ENCODE peak calls at places on chromosome 19, in seven cellular contexts. One of them, this sample, is unnamed.

GRCh38 chr19:43711751-43712355 is 4.0 kb upstream of the IRGC start:
- DNase-seq in left cardiac atrium: no peak
- DNase-seq in left colon: no peak
- DNase-seq in renal cortical epithelial cell: peak; percentile 15
- DNase-seq in epithelial cell of esophagus: peak; percentile 44
- DNase-seq in H7: no peak
- DNase-seq in lower leg skin: no peak
- DNase-seq in this sample: no peak

GRCh38 chr19:48900477-48901452 is 653 bp downstream of the NUCB1 start:
- DNase-seq in left cardiac atrium: no peak
- DNase-seq in left colon: no peak
- DNase-seq in renal cortical epithelial cell: peak; percentile 58
- DNase-seq in epithelial cell of esophagus: peak; percentile 49
- DNase-seq in H7: peak; percentile 69
- DNase-seq in lower leg skin: peak; percentile 89
- DNase-seq in this sample: no peak

GRCh38 chr19:33902395-33902794 is 105.7 kb downstream of the KCTD15 start:
- DNase-seq in left cardiac atrium: no peak
- DNase-seq in left colon: no peak
- DNase-seq in renal cortical epithelial cell: no peak
- DNase-seq in epithelial cell of esophagus: no peak
- DNase-seq in H7: no peak
- DNase-seq in lower leg skin: no peak
- DNase-seq in this sample: no peak

GRCh38 chr19:45370410-45371204 is at the start of gene ERCC2:
- DNase-seq in left cardiac atrium: peak; percentile 99
- DNase-seq in left colon: peak; percentile 99
- DNase-seq in renal cortical epithelial cell: peak; percentile 91
- DNase-seq in epithelial cell of esophagus: peak; percentile 99
- DNase-seq in H7: peak; percentile 100
- DNase-seq in lower leg skin: peak; percentile 100
- DNase-seq in this sample: peak; percentile 98

GRCh38 chr19:15331419-15332310 is 674 bp downstream of the BRD4 start:
- DNase-seq in left cardiac atrium: peak; percentile 65
- DNase-seq in left colon: peak; percentile 50
- DNase-seq in renal cortical epithelial cell: no peak
- DNase-seq in epithelial cell of esophagus: peak; percentile 66
- DNase-seq in H7: peak; percentile 93
- DNase-seq in lower leg skin: peak; percentile 90
- DNase-seq in this sample: no peak

GRCh38 chr19:2982983-2983350 is 5.6 kb downstream of the TLE6 start:
- DNase-seq in left cardiac atrium: peak; percentile 90
- DNase-seq in left colon: peak; percentile 79
- DNase-seq in renal cortical epithelial cell: peak; percentile 27
- DNase-seq in epithelial cell of esophagus: peak; percentile 79
- DNase-seq in H7: no peak
- DNase-seq in lower leg skin: peak; percentile 98
- DNase-seq in this sample: peak; percentile 82

GRCh38 chr19:23547816-23548430 is 139.1 kb downstream of the ZNF675 start:
- DNase-seq in left cardiac atrium: no peak
- DNase-seq in left colon: no peak
- DNase-seq in renal cortical epithelial cell: no peak
- DNase-seq in epithelial cell of esophagus: no peak
- DNase-seq in H7: no peak
- DNase-seq in lower leg skin: peak; percentile 49
- DNase-seq in this sample: no peak

GRCh38 chr19:48393559-48394330 is at the start of gene GRIN2D:
- DNase-seq in left cardiac atrium: no peak
- DNase-seq in left colon: no peak
- DNase-seq in renal cortical epithelial cell: peak; percentile 17
- DNase-seq in epithelial cell of esophagus: no peak
- DNase-seq in H7: peak; percentile 84
- DNase-seq in lower leg skin: no peak
- DNase-seq in this sample: no peak

GRCh38 chr19:50728084-50728737 is 5.0 kb downstream of the CLEC11A start:
- DNase-seq in left cardiac atrium: peak; percentile 91
- DNase-seq in left colon: peak; percentile 42
- DNase-seq in renal cortical epithelial cell: peak; percentile 59
- DNase-seq in epithelial cell of esophagus: no peak
- DNase-seq in H7: peak; percentile 97
- DNase-seq in lower leg skin: peak; percentile 93
- DNase-seq in this sample: no peak

GRCh38 chr19:19615086-19615485 is 3.4 kb downstream of the PBX4 start:
- DNase-seq in left cardiac atrium: no peak
- DNase-seq in left colon: no peak
- DNase-seq in renal cortical epithelial cell: peak; percentile 34
- DNase-seq in epithelial cell of esophagus: peak; percentile 63
- DNase-seq in H7: no peak
- DNase-seq in lower leg skin: no peak
- DNase-seq in this sample: no peak

GRCh38 chr19:7602935-7603497 is 7.4 kb downstream of the CAMSAP3 start:
- DNase-seq in left cardiac atrium: no peak
- DNase-seq in left colon: no peak
- DNase-seq in renal cortical epithelial cell: no peak
- DNase-seq in epithelial cell of esophagus: no peak
- DNase-seq in H7: no peak
- DNase-seq in lower leg skin: no peak
- DNase-seq in this sample: no peak

GRCh38 chr19:51509823-51510660 is 8.4 kb upstream of the SIGLEC12 start:
- DNase-seq in left cardiac atrium: no peak
- DNase-seq in left colon: no peak
- DNase-seq in renal cortical epithelial cell: no peak
- DNase-seq in epithelial cell of esophagus: no peak
- DNase-seq in H7: no peak
- DNase-seq in lower leg skin: no peak
- DNase-seq in this sample: no peak

GRCh38 chr19:41325947-41326706 is 16.2 kb downstream of the CCDC97 start:
- DNase-seq in left cardiac atrium: no peak
- DNase-seq in left colon: no peak
- DNase-seq in renal cortical epithelial cell: peak; percentile 69
- DNase-seq in epithelial cell of esophagus: peak; percentile 39
- DNase-seq in H7: peak; percentile 78
- DNase-seq in lower leg skin: no peak
- DNase-seq in this sample: no peak

GRCh38 chr19:14475251-14476073 is at the start of gene PTGER1:
- DNase-seq in left cardiac atrium: no peak
- DNase-seq in left colon: no peak
- DNase-seq in renal cortical epithelial cell: peak; percentile 15
- DNase-seq in epithelial cell of esophagus: peak; percentile 37
- DNase-seq in H7: peak; percentile 95
- DNase-seq in lower leg skin: no peak
- DNase-seq in this sample: no peak

GRCh38 chr19:35249146-35249847 is 495 bp downstream of the LSR start:
- DNase-seq in left cardiac atrium: no peak
- DNase-seq in left colon: peak; percentile 41
- DNase-seq in renal cortical epithelial cell: no peak
- DNase-seq in epithelial cell of esophagus: peak; percentile 46
- DNase-seq in H7: peak; percentile 71
- DNase-seq in lower leg skin: peak; percentile 85
- DNase-seq in this sample: no peak

GRCh38 chr19:17406039-17406886 is 833 bp upstream of the BST2 start:
- DNase-seq in left cardiac atrium: no peak
- DNase-seq in left colon: no peak
- DNase-seq in renal cortical epithelial cell: peak; percentile 58
- DNase-seq in epithelial cell of esophagus: no peak
- DNase-seq in H7: peak; percentile 74
- DNase-seq in lower leg skin: no peak
- DNase-seq in this sample: peak; percentile 76

GRCh38 chr19:36564391-36564790 is 8.7 kb downstream of the ZNF529 start:
- DNase-seq in left cardiac atrium: no peak
- DNase-seq in left colon: no peak
- DNase-seq in renal cortical epithelial cell: no peak
- DNase-seq in epithelial cell of esophagus: no peak
- DNase-seq in H7: no peak
- DNase-seq in lower leg skin: no peak
- DNase-seq in this sample: no peak

GRCh38 chr19:623175-623916 is 10.0 kb downstream of the POLRMT start:
- DNase-seq in left cardiac atrium: no peak
- DNase-seq in left colon: no peak
- DNase-seq in renal cortical epithelial cell: no peak
- DNase-seq in epithelial cell of esophagus: no peak
- DNase-seq in H7: no peak
- DNase-seq in lower leg skin: no peak
- DNase-seq in this sample: no peak

GRCh38 chr19:1967087-1967608 is 26.2 kb downstream of the CSNK1G2 start:
- DNase-seq in left cardiac atrium: no peak
- DNase-seq in left colon: no peak
- DNase-seq in renal cortical epithelial cell: no peak
- DNase-seq in epithelial cell of esophagus: no peak
- DNase-seq in H7: no peak
- DNase-seq in lower leg skin: no peak
- DNase-seq in this sample: no peak

GRCh38 chr19:47444388-47444821 is 25.1 kb upstream of the MEIS3 start:
- DNase-seq in left cardiac atrium: no peak
- DNase-seq in left colon: no peak
- DNase-seq in renal cortical epithelial cell: no peak
- DNase-seq in epithelial cell of esophagus: no peak
- DNase-seq in H7: peak; percentile 89
- DNase-seq in lower leg skin: no peak
- DNase-seq in this sample: no peak

GRCh38 chr19:50203281-50204080 is at the start of gene MYH14:
- DNase-seq in left cardiac atrium: peak; percentile 92
- DNase-seq in left colon: peak; percentile 92
- DNase-seq in renal cortical epithelial cell: peak; percentile 9
- DNase-seq in epithelial cell of esophagus: peak; percentile 37
- DNase-seq in H7: peak; percentile 99
- DNase-seq in lower leg skin: peak; percentile 92
- DNase-seq in this sample: no peak

GRCh38 chr19:53927745-53928144 is 18.7 kb downstream of the CACNG7 start:
- DNase-seq in left cardiac atrium: peak; percentile 38
- DNase-seq in left colon: no peak
- DNase-seq in renal cortical epithelial cell: peak; percentile 29
- DNase-seq in epithelial cell of esophagus: peak; percentile 54
- DNase-seq in H7: peak; percentile 84
- DNase-seq in lower leg skin: no peak
- DNase-seq in this sample: peak; percentile 60

GRCh38 chr19:5271145-5271544 is 69.5 kb downstream of the PTPRS start:
- DNase-seq in left cardiac atrium: no peak
- DNase-seq in left colon: no peak
- DNase-seq in renal cortical epithelial cell: no peak
- DNase-seq in epithelial cell of esophagus: no peak
- DNase-seq in H7: peak; percentile 68
- DNase-seq in lower leg skin: no peak
- DNase-seq in this sample: no peak

GRCh38 chr19:55486971-55487883 is 1.0 kb upstream of the SSC5D start:
- DNase-seq in left cardiac atrium: peak; percentile 88
- DNase-seq in left colon: peak; percentile 72
- DNase-seq in renal cortical epithelial cell: peak; percentile 86
- DNase-seq in epithelial cell of esophagus: peak; percentile 87
- DNase-seq in H7: peak; percentile 80
- DNase-seq in lower leg skin: no peak
- DNase-seq in this sample: peak; percentile 88

GRCh38 chr19:14502334-14503092 is 6.6 kb upstream of the GIPC1 start:
- DNase-seq in left cardiac atrium: no peak
- DNase-seq in left colon: no peak
- DNase-seq in renal cortical epithelial cell: peak; percentile 69
- DNase-seq in epithelial cell of esophagus: peak; percentile 67
- DNase-seq in H7: no peak
- DNase-seq in lower leg skin: no peak
- DNase-seq in this sample: no peak

GRCh38 chr19:35755160-35755549 is 1.7 kb downstream of the HSPB6 start:
- DNase-seq in left cardiac atrium: no peak
- DNase-seq in left colon: no peak
- DNase-seq in renal cortical epithelial cell: no peak
- DNase-seq in epithelial cell of esophagus: no peak
- DNase-seq in H7: no peak
- DNase-seq in lower leg skin: no peak
- DNase-seq in this sample: no peak

GRCh38 chr19:17041994-17042393 is 15.4 kb upstream of the CPAMD8 start:
- DNase-seq in left cardiac atrium: peak; percentile 35
- DNase-seq in left colon: peak; percentile 43
- DNase-seq in renal cortical epithelial cell: no peak
- DNase-seq in epithelial cell of esophagus: no peak
- DNase-seq in H7: peak; percentile 46
- DNase-seq in lower leg skin: no peak
- DNase-seq in this sample: peak; percentile 23

GRCh38 chr19:52689804-52690394 is 44.9 kb downstream of the ZNF611 start:
- DNase-seq in left cardiac atrium: peak; percentile 63
- DNase-seq in left colon: peak; percentile 52
- DNase-seq in renal cortical epithelial cell: no peak
- DNase-seq in epithelial cell of esophagus: peak; percentile 13
- DNase-seq in H7: peak; percentile 49
- DNase-seq in lower leg skin: peak; percentile 91
- DNase-seq in this sample: no peak

GRCh38 chr19:15108145-15108844 is 1.1 kb downstream of the SYDE1 start:
- DNase-seq in left cardiac atrium: no peak
- DNase-seq in left colon: no peak
- DNase-seq in renal cortical epithelial cell: no peak
- DNase-seq in epithelial cell of esophagus: no peak
- DNase-seq in H7: peak; percentile 76
- DNase-seq in lower leg skin: no peak
- DNase-seq in this sample: no peak

GRCh38 chr19:34676697-34677385 is at the start of gene SCGB2B2:
- DNase-seq in left cardiac atrium: peak; percentile 89
- DNase-seq in left colon: peak; percentile 47
- DNase-seq in renal cortical epithelial cell: no peak
- DNase-seq in epithelial cell of esophagus: no peak
- DNase-seq in H7: no peak
- DNase-seq in lower leg skin: no peak
- DNase-seq in this sample: no peak

GRCh38 chr19:5090465-5090779 is 121.5 kb downstream of the KDM4B start:
- DNase-seq in left cardiac atrium: no peak
- DNase-seq in left colon: no peak
- DNase-seq in renal cortical epithelial cell: no peak
- DNase-seq in epithelial cell of esophagus: no peak
- DNase-seq in H7: no peak
- DNase-seq in lower leg skin: no peak
- DNase-seq in this sample: no peak

GRCh38 chr19:48752511-48753365 is at the start of gene FUT1:
- DNase-seq in left cardiac atrium: peak; percentile 80
- DNase-seq in left colon: peak; percentile 63
- DNase-seq in renal cortical epithelial cell: no peak
- DNase-seq in epithelial cell of esophagus: peak; percentile 96
- DNase-seq in H7: peak; percentile 98
- DNase-seq in lower leg skin: peak; percentile 91
- DNase-seq in this sample: no peak

GRCh38 chr19:20423381-20424207 is 142.0 kb downstream of the ZNF737 start:
- DNase-seq in left cardiac atrium: peak; percentile 59
- DNase-seq in left colon: peak; percentile 23
- DNase-seq in renal cortical epithelial cell: peak; percentile 50
- DNase-seq in epithelial cell of esophagus: peak; percentile 64
- DNase-seq in H7: peak; percentile 31
- DNase-seq in lower leg skin: peak; percentile 91
- DNase-seq in this sample: no peak

GRCh38 chr19:13460045-13460444 is 46.2 kb downstream of the CACNA1A start:
- DNase-seq in left cardiac atrium: no peak
- DNase-seq in left colon: no peak
- DNase-seq in renal cortical epithelial cell: no peak
- DNase-seq in epithelial cell of esophagus: no peak
- DNase-seq in H7: peak; percentile 58
- DNase-seq in lower leg skin: no peak
- DNase-seq in this sample: no peak

GRCh38 chr19:47142779-47143178 is 12.1 kb downstream of the SAE1 start:
- DNase-seq in left cardiac atrium: no peak
- DNase-seq in left colon: no peak
- DNase-seq in renal cortical epithelial cell: no peak
- DNase-seq in epithelial cell of esophagus: peak; percentile 46
- DNase-seq in H7: no peak
- DNase-seq in lower leg skin: no peak
- DNase-seq in this sample: no peak

GRCh38 chr19:10173527-10173926 is 21.2 kb downstream of the DNMT1 start:
- DNase-seq in left cardiac atrium: no peak
- DNase-seq in left colon: no peak
- DNase-seq in renal cortical epithelial cell: peak; percentile 12
- DNase-seq in epithelial cell of esophagus: peak; percentile 29
- DNase-seq in H7: no peak
- DNase-seq in lower leg skin: no peak
- DNase-seq in this sample: no peak